ENCODE peak calls at places on chromosome 16, in nine cellular contexts. P is GM13976, U is left lung, Q is fibroblast of pulmonary artery, I is neural crest cell, F is type B pancreatic cell, G is endothelial cell, M is lower leg skin, V is prostate gland. K is an unnamed sample.

GRCh38 chr16:86884256-86884655 is 305.9 kb downstream of the FOXL1 start:
- DNase-seq in G (no peak), I (no peak), Q (no peak), U (no peak), M (no peak), V (no peak), P (no peak), F (no peak), K (no peak)

GRCh38 chr16:67237396-67238277 is 9.6 kb downstream of the FHOD1 start:
- DNase-seq in I (no peak), F (no peak), G (no peak), U (no peak), V (no peak), Q (no peak), M (no peak), P (no peak), K (peak)

GRCh38 chr16:84144301-84144858 is 597 bp downstream of the HSDL1 start:
- DNase-seq in P (peak), U (peak), F (no peak), M (peak), I (peak), G (peak), Q (peak), V (peak), K (peak)

GRCh38 chr16:26598061-26598460 is 468.7 kb upstream of the C16orf82 start:
- DNase-seq in V (no peak), F (no peak), U (no peak), G (no peak), M (no peak), Q (no peak), I (no peak), P (no peak), K (no peak)

GRCh38 chr16:58426960-58427359 is 34.7 kb downstream of the GINS3 start:
- DNase-seq in F (no peak), Q (no peak), P (no peak), U (no peak), M (no peak), V (no peak), G (no peak), I (no peak), K (no peak)

GRCh38 chr16:48617104-48617503 is 7.1 kb upstream of the N4BP1 start:
- DNase-seq in P (no peak), I (no peak), M (no peak), U (no peak), G (no peak), Q (no peak), V (no peak), F (no peak), K (no peak)

GRCh38 chr16:27430923-27431484 is 29.0 kb downstream of the IL21R start:
- DNase-seq in V (no peak), M (peak), Q (peak), U (no peak), I (no peak), G (peak), F (peak), P (peak), K (no peak)

GRCh38 chr16:20300312-20301097 is 26.8 kb downstream of the GP2 start:
- DNase-seq in I (peak), V (peak), Q (peak), G (peak), F (no peak), U (peak), P (peak), M (no peak), K (peak)

GRCh38 chr16:27529962-27530361 is 19.8 kb downstream of the GTF3C1 start:
- DNase-seq in V (no peak), Q (no peak), G (no peak), U (no peak), M (no peak), F (no peak), P (no peak), I (no peak), K (no peak)

GRCh38 chr16:66954097-66954659 is 6.9 kb upstream of the CES3 start:
- DNase-seq in Q (peak), F (no peak), P (peak), G (peak), U (peak), I (peak), M (peak), V (peak), K (peak)

GRCh38 chr16:49594706-49595534 is 221.3 kb downstream of the C16orf78 start:
- DNase-seq in I (no peak), M (peak), V (no peak), Q (no peak), G (no peak), F (peak), P (no peak), U (no peak), K (no peak)

GRCh38 chr16:3780570-3780969 is 63.2 kb upstream of the TRAP1 start:
- DNase-seq in G (no peak), M (no peak), Q (peak), I (no peak), V (no peak), P (no peak), F (no peak), U (no peak), K (no peak)

GRCh38 chr16:53071748-53072301 is 17.0 kb downstream of the CHD9 start:
- DNase-seq in G (no peak), I (no peak), Q (peak), M (no peak), P (peak), V (no peak), U (no peak), F (no peak), K (no peak)

GRCh38 chr16:27291106-27291505 is 22.5 kb upstream of the NSMCE1 start:
- DNase-seq in G (no peak), P (no peak), Q (no peak), U (no peak), F (peak), M (peak), I (no peak), V (no peak), K (no peak)

GRCh38 chr16:16790597-16790996 is 411.7 kb downstream of the NPIPA7 start:
- DNase-seq in G (no peak), P (no peak), Q (no peak), I (no peak), V (no peak), U (no peak), F (no peak), M (no peak), K (no peak)

GRCh38 chr16:57590654-57591085 is 37.8 kb upstream of the ADGRG1 start:
- DNase-seq in G (no peak), I (no peak), Q (peak), P (no peak), U (peak), M (peak), F (no peak), V (no peak), K (no peak)

GRCh38 chr16:24174977-24175376 is 81.2 kb upstream of the CACNG3 start:
- DNase-seq in U (no peak), Q (no peak), M (no peak), F (no peak), G (no peak), I (no peak), V (no peak), P (no peak), K (no peak)

GRCh38 chr16:84718-85452 is 6.9 kb downstream of the MPG start:
- DNase-seq in M (no peak), U (peak), G (peak), Q (peak), I (no peak), V (no peak), F (no peak), P (peak), K (no peak)

GRCh38 chr16:55929184-55929583 is 54.0 kb upstream of the CES5A start:
- DNase-seq in U (no peak), G (no peak), V (no peak), F (no peak), Q (no peak), I (no peak), M (no peak), P (no peak), K (no peak)

GRCh38 chr16:85402910-85403692 is 210.0 kb upstream of the GSE1 start:
- DNase-seq in P (no peak), Q (peak), V (no peak), F (no peak), U (peak), I (no peak), G (peak), M (peak), K (no peak)

GRCh38 chr16:71358464-71359031 is at the start of gene CALB2:
- DNase-seq in U (no peak), I (peak), F (peak), V (peak), G (peak), Q (peak), M (peak), P (peak), K (peak)

GRCh38 chr16:82506734-82507133 is 120.0 kb upstream of the CDH13 start:
- DNase-seq in M (no peak), F (no peak), Q (no peak), I (no peak), V (no peak), U (no peak), G (no peak), P (no peak), K (no peak)

GRCh38 chr16:17396762-17397498 is 73.8 kb downstream of the XYLT1 start:
- DNase-seq in I (no peak), P (no peak), U (no peak), G (no peak), Q (peak), M (peak), F (no peak), V (peak), K (no peak)

GRCh38 chr16:87675111-87675510 is 72.8 kb downstream of the JPH3 start:
- DNase-seq in I (no peak), Q (no peak), M (no peak), U (no peak), V (no peak), P (no peak), F (no peak), G (no peak), K (peak)

GRCh38 chr16:85504242-85504641 is 108.9 kb upstream of the GSE1 start:
- DNase-seq in M (no peak), Q (no peak), U (no peak), G (no peak), I (no peak), F (no peak), V (no peak), P (no peak), K (no peak)

GRCh38 chr16:760065-760464 is 469 bp upstream of the MSLN start:
- DNase-seq in U (no peak), V (no peak), M (no peak), F (no peak), G (no peak), P (no peak), I (no peak), Q (no peak), K (no peak)

GRCh38 chr16:81765111-81765919 is 13.8 kb upstream of the PLCG2 start:
- DNase-seq in G (no peak), V (no peak), U (no peak), F (no peak), I (no peak), Q (no peak), M (no peak), P (no peak), K (no peak)

GRCh38 chr16:7397901-7398300 is 65.3 kb downstream of the RBFOX1 start:
- DNase-seq in P (no peak), M (no peak), U (no peak), Q (peak), F (no peak), G (no peak), I (no peak), V (no peak), K (no peak)

GRCh38 chr16:77117687-77118086 is 73.3 kb upstream of the MON1B start:
- DNase-seq in Q (no peak), G (no peak), P (no peak), V (no peak), U (no peak), I (no peak), M (no peak), F (no peak), K (no peak)

GRCh38 chr16:81638286-81638945 is 140.7 kb upstream of the PLCG2 start:
- DNase-seq in Q (no peak), F (no peak), I (no peak), P (no peak), G (no peak), M (no peak), V (no peak), U (no peak), K (no peak)

GRCh38 chr16:87560428-87561199 is 41.7 kb upstream of the JPH3 start:
- DNase-seq in I (no peak), F (no peak), G (peak), U (peak), Q (no peak), M (no peak), V (no peak), P (peak), K (no peak)

GRCh38 chr16:83270640-83271039 is 537.1 kb upstream of the HSBP1 start:
- DNase-seq in Q (no peak), F (no peak), I (no peak), G (no peak), M (no peak), P (no peak), U (no peak), V (no peak), K (no peak)

GRCh38 chr16:75288596-75289120 is 37.2 kb upstream of the BCAR1 start:
- DNase-seq in F (no peak), I (no peak), V (no peak), M (no peak), Q (no peak), G (no peak), U (no peak), P (no peak), K (no peak)

GRCh38 chr16:24713379-24713778 is 16.1 kb upstream of the TNRC6A start:
- DNase-seq in U (no peak), I (no peak), M (no peak), Q (no peak), F (no peak), P (no peak), G (no peak), V (no peak), K (no peak)

GRCh38 chr16:66859397-66860068 is 15.3 kb downstream of the CA7 start:
- DNase-seq in Q (no peak), G (no peak), V (no peak), M (no peak), I (no peak), U (no peak), F (no peak), P (no peak), K (no peak)

GRCh38 chr16:56848056-56848936 is 16.7 kb upstream of the SLC12A3 start:
- DNase-seq in Q (peak), U (no peak), F (no peak), V (no peak), I (no peak), M (peak), G (no peak), P (no peak), K (no peak)

GRCh38 chr16:27460663-27461482 is 58.9 kb downstream of the IL21R start:
- DNase-seq in U (no peak), I (no peak), V (no peak), F (no peak), Q (no peak), M (no peak), G (no peak), P (no peak), K (no peak)

GRCh38 chr16:80971814-80972213 is 34.9 kb downstream of the CMC2 start:
- DNase-seq in I (no peak), F (no peak), P (no peak), V (no peak), M (no peak), U (no peak), G (no peak), Q (no peak), K (no peak)

GRCh38 chr16:69435977-69436729 is 11.7 kb downstream of the CYB5B start:
- DNase-seq in M (no peak), Q (no peak), U (no peak), F (no peak), I (no peak), P (no peak), G (no peak), V (no peak), K (no peak)

GRCh38 chr16:66490774-66491715 is 58.9 kb downstream of the TK2 start:
- DNase-seq in Q (no peak), G (no peak), I (no peak), V (no peak), P (no peak), F (no peak), U (no peak), M (peak), K (no peak)

GRCh38 chr16:88811850-88812736 is at the start of gene APRT:
- DNase-seq in U (peak), P (peak), F (peak), Q (peak), M (peak), V (peak), I (peak), G (peak), K (peak)
- TF ChIP-seq CTCF in U (no peak), P (peak), F (peak), Q (no peak), M (no peak), V (peak), I (peak), G (peak), K (no peak)

GRCh38 chr16:19245326-19245925 is 40.1 kb upstream of the CLEC19A start:
- DNase-seq in I (no peak), V (peak), P (no peak), U (no peak), F (no peak), G (no peak), Q (no peak), M (no peak), K (no peak)
- TF ChIP-seq CTCF in I (no peak), V (no peak), P (no peak), U (no peak), F (no peak), G (no peak), Q (no peak), M (no peak), K (no peak)

DNA sequence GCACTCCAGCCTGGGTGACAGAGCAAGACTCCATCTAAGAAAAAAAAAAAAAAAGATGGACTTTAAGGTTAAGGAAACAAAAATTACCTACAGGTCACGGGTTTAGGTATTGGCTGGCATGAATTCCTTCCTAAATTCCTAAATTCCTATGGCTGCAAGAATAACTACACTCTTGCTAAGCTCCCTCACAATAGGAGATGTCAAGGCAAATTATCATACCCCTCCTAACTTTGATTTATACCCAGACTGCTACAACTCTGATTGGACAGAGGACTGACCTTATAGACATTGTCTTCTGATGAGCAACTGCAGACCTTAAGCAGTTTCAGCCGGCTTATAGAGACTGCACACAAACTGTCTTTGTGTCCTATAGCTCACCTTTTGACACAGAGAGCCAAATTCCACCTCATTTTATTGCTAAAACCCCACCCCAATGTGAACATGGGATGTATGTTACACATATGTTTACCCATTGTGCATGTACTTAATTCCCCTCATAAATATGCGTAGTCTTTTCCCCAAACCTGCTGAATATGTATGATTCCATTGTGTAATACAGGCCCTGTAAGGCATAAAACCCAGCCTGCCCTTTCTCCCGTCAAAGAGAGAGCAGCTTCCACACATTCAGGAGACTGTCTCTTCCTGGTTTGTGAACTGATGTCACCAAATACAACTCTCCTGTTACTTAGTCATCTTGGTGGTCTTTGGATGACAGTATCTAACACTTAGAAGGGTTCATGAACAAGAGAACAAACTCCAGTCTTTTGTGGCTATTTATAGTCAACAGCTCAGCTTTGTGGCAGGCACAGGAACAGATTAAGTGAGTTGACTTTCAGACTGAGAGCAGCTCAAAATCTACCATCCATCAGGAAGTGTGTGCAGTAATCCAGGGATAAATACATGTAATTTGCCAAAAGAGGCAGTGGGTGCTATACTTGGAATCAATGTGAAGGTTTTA is 24.8 kb upstream of the TMC7 start:
- DNase-seq in P (no peak), F (no peak), I (peak), U (no peak), G (no peak), Q (no peak), V (no peak), M (no peak), K (no peak)
- TF ChIP-seq CTCF in P (no peak), F (no peak), I (no peak), U (no peak), G (no peak), Q (no peak), V (no peak), M (no peak), K (no peak)

DNA sequence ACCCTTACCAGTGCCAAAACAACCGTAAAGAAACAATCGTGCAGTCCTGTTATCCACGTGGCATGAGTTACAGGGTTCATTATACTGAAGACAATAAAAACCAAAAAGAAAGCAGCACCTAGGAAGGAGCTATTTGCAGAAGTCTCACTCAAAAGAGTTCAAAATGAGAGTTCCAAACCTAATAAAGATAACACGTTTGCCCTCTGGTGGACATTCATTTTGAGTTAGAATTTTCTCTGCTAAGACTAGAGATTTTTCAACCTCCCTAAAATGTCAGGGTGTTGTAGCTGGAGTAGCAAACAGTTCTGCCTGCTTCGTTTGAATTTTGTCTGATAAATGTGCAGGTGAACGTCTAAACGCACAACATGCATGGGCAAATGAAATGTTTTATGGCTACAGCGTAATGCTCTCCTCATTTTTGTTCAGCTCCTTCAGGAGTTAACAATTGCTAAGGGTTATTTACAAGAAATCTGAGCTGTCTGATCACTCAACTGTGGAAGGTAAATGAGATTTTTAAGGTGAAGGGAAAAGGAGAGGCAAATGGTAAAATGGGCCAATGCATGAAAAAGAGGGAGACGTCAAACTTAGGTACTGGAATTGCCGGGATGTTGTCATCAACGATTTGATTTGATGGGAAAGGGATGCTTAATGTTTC is 1067.9 kb upstream of the EEF2KMT start:
- DNase-seq in I (no peak), V (no peak), M (no peak), G (no peak), Q (no peak), P (no peak), F (no peak), U (no peak), K (no peak)
- TF ChIP-seq CTCF in I (peak), V (peak), M (no peak), G (peak), Q (no peak), P (no peak), F (peak), U (no peak), K (peak)

DNA sequence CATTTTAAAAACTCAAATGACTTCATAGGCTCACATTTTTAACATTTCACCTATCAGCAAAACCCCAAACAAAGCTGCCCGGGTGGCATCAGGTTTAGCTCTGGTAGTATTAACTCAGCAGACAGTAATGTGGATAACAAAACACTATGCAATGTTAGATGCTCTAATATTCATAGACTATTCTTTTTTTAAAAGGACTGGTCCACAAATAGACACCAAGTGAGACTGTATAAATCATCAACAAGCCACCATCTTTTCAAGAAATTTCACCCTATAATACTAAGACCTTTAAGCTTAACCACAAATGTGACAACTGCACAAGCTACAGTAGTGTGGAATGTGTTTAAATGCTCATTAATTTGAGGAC is 20.2 kb downstream of the SNN start:
- DNase-seq in M (no peak), F (no peak), U (no peak), G (no peak), V (no peak), Q (no peak), P (no peak), I (no peak), K (no peak)
- TF ChIP-seq CTCF in M (no peak), F (no peak), U (no peak), G (no peak), V (no peak), Q (no peak), P (no peak), I (no peak), K (no peak)

GRCh38 chr16:51818342-51818944 is 667.4 kb upstream of the SALL1 start:
- DNase-seq in M (no peak), P (peak), F (no peak), U (no peak), I (peak), G (peak), V (peak), Q (peak), K (peak)
- TF ChIP-seq CTCF in M (no peak), P (peak), F (peak), U (peak), I (peak), G (peak), V (peak), Q (peak), K (peak)